ENCODE peak calls at places on chromosomes 5 and 9, in seven cellular contexts. Z is substantia nigra, O is left kidney, E is AG09319, F is brain microvascular endothelial cell, D is hippocampal formation, W is activated T-cell treated with anti-CD3 and anti-CD28 coated beads for 48 hours. A is an unnamed sample.

GRCh38 chr5:103475629-103476240 is 86.9 kb downstream of the NUDT12 start:
- DNase-seq in W (no peak), O (peak), F (no peak), E (no peak), Z (no peak), D (peak), A (no peak)

GRCh38 chr5:132456553-132457361 is 33.8 kb downstream of the IRF1 start:
- DNase-seq in W (no peak), O (no peak), Z (no peak), D (no peak), E (no peak), F (no peak), A (peak)

GRCh38 chr5:180817847-180818246 is 15.2 kb upstream of the MGAT1 start:
- DNase-seq in D (no peak), E (no peak), W (no peak), F (no peak), O (peak), Z (no peak), A (no peak)

GRCh38 chr5:76626738-76627137 is 3.5 kb upstream of the F2RL2 start:
- DNase-seq in O (no peak), D (no peak), Z (no peak), E (no peak), F (no peak), W (no peak), A (no peak)

GRCh38 chr5:176432707-176433106 is 15.5 kb upstream of the FAF2 start:
- DNase-seq in D (no peak), F (no peak), E (no peak), W (no peak), O (no peak), Z (no peak), A (no peak)

GRCh38 chr9:18238752-18239151 is 235.2 kb upstream of the ADAMTSL1 start:
- DNase-seq in E (no peak), O (no peak), D (no peak), W (no peak), Z (no peak), F (peak), A (no peak)

GRCh38 chr9:70470050-70471015 is 55.9 kb upstream of the KLF9 start:
- DNase-seq in F (no peak), D (no peak), E (peak), W (no peak), O (peak), Z (no peak), A (no peak)

GRCh38 chr9:20290287-20290686 is 332.0 kb downstream of the MLLT3 start:
- DNase-seq in D (no peak), O (no peak), Z (no peak), W (no peak), E (no peak), F (no peak), A (no peak)

GRCh38 chr5:90434116-90434714 is 24.7 kb upstream of the CETN3 start:
- DNase-seq in Z (no peak), W (peak), F (peak), O (peak), D (peak), E (no peak), A (peak)

GRCh38 chr9:134443169-134444039 is 117.1 kb downstream of the RXRA start:
- DNase-seq in F (peak), E (peak), Z (peak), W (peak), D (peak), O (peak), A (peak)

GRCh38 chr5:82847564-82847963 is 229.6 kb downstream of the TMEM167A start:
- DNase-seq in E (no peak), W (no peak), F (no peak), D (no peak), Z (no peak), O (no peak), A (no peak)

GRCh38 chr5:395156-395920 is 47.6 kb upstream of the EXOC3 start:
- DNase-seq in Z (no peak), D (no peak), O (peak), W (no peak), E (peak), F (peak), A (no peak)

GRCh38 chr5:39502704-39503103 is 77.9 kb upstream of the DAB2 start:
- DNase-seq in F (no peak), O (no peak), D (no peak), Z (no peak), W (no peak), E (no peak), A (no peak)

GRCh38 chr9:27382308-27382707 is 85.4 kb upstream of the EQTN start:
- DNase-seq in Z (no peak), W (no peak), D (no peak), E (no peak), O (no peak), F (no peak), A (no peak)

GRCh38 chr9:81522721-81523551 is 166.4 kb downstream of the TLE1 start:
- DNase-seq in D (peak), Z (no peak), E (peak), O (peak), F (peak), W (no peak), A (no peak)

GRCh38 chr5:4879693-4880303 is 260.3 kb upstream of the ADAMTS16 start:
- DNase-seq in W (peak), Z (peak), F (peak), D (peak), E (peak), O (peak), A (no peak)

GRCh38 chr9:438066-438465 is 223.4 kb downstream of the DOCK8 start:
- DNase-seq in E (peak), O (no peak), D (no peak), Z (no peak), F (peak), W (no peak), A (no peak)

GRCh38 chr5:41722359-41722950 is 147.8 kb downstream of the OXCT1 start:
- DNase-seq in D (no peak), O (no peak), E (no peak), F (no peak), W (no peak), Z (no peak), A (no peak)

GRCh38 chr5:105931782-105932489 is 1738.8 kb downstream of the EFNA5 start:
- DNase-seq in F (peak), E (no peak), Z (no peak), O (no peak), D (no peak), W (no peak), A (no peak)

GRCh38 chr5:95562282-95562681 is 7.4 kb downstream of the ARSK start:
- DNase-seq in W (no peak), E (no peak), D (no peak), O (no peak), Z (no peak), F (no peak), A (no peak)

GRCh38 chr5:175683921-175684320 is 26.1 kb downstream of the HRH2 start:
- DNase-seq in W (no peak), E (no peak), Z (no peak), F (no peak), D (no peak), O (no peak), A (no peak)

GRCh38 chr5:168076561-168076991 is 214.9 kb upstream of the WWC1 start:
- DNase-seq in F (peak), Z (no peak), W (peak), E (peak), O (peak), D (no peak), A (no peak)

GRCh38 chr5:76785493-76785892 is 33.3 kb upstream of the F2RL1 start:
- DNase-seq in Z (no peak), O (peak), W (no peak), D (no peak), E (no peak), F (peak), A (no peak)

GRCh38 chr9:127148014-127148413 is 25.6 kb upstream of the ANGPTL2 start:
- DNase-seq in D (no peak), W (no peak), F (no peak), O (no peak), Z (no peak), E (no peak), A (no peak)

GRCh38 chr9:17928768-17929167 is 349.9 kb downstream of the SH3GL2 start:
- DNase-seq in F (no peak), W (no peak), D (no peak), O (no peak), Z (no peak), E (no peak), A (no peak)

GRCh38 chr9:122039213-122039612 is 53.9 kb downstream of the TTLL11 start:
- DNase-seq in O (no peak), E (no peak), F (no peak), W (no peak), Z (no peak), D (no peak), A (no peak)

GRCh38 chr9:77649109-77649812 is 1.1 kb upstream of the GNA14 start:
- DNase-seq in O (no peak), F (peak), D (no peak), Z (no peak), W (no peak), E (no peak), A (no peak)

GRCh38 chr5:16666140-16666860 is 49.5 kb upstream of the RETREG1 start:
- DNase-seq in D (no peak), W (no peak), F (no peak), Z (no peak), O (peak), E (no peak), A (no peak)

GRCh38 chr9:14175778-14176177 is 138.2 kb downstream of the NFIB start:
- DNase-seq in F (no peak), D (no peak), Z (no peak), W (no peak), O (no peak), E (no peak), A (no peak)

GRCh38 chr9:13759624-13760023 is 480.1 kb upstream of the MPDZ start:
- DNase-seq in O (no peak), E (no peak), F (no peak), D (no peak), W (no peak), Z (no peak), A (no peak)

GRCh38 chr9:87212563-87213154 is 265.4 kb upstream of the GAS1 start:
- DNase-seq in O (peak), D (no peak), Z (no peak), F (no peak), W (no peak), E (no peak), A (no peak)

GRCh38 chr5:2005101-2006041 is 122.6 kb upstream of the IRX4 start:
- DNase-seq in E (no peak), O (no peak), Z (no peak), W (no peak), D (no peak), F (no peak), A (no peak)

GRCh38 chr5:432201-432927 is 10.6 kb upstream of the EXOC3 start:
- DNase-seq in Z (no peak), F (no peak), O (no peak), E (no peak), W (no peak), D (no peak), A (no peak)

A was measured in activated T-helper 1 cell treated with anti-CD3 and anti-CD28 coated beads, Interleukin-2, amount 50 U/mL, for 16 hours.